ENCODE peak calls at places on chromosomes 2 and 18, in four cellular contexts. One of them, this sample, is unnamed.

GRCh38 chr2:619964-620363 is 57.2 kb downstream of the TMEM18 start:
- DNase-seq in fibroblast of the aortic adventitia: no peak
- DNase-seq in activated T-helper 1 cell treated with Interleukin-2 at 50 U/mL for 16 hours: no peak
- DNase-seq in neural crest cell: no peak
- DNase-seq in this sample: no peak

GRCh38 chr2:74555610-74556103 is 1.1 kb downstream of the DOK1 start:
- DNase-seq in fibroblast of the aortic adventitia: no peak
- DNase-seq in activated T-helper 1 cell treated with Interleukin-2 at 50 U/mL for 16 hours: no peak
- DNase-seq in neural crest cell: no peak
- DNase-seq in this sample: no peak

GRCh38 chr2:11758187-11758586 is 11.8 kb downstream of the LPIN1 start:
- DNase-seq in fibroblast of the aortic adventitia: no peak
- DNase-seq in activated T-helper 1 cell treated with Interleukin-2 at 50 U/mL for 16 hours: no peak
- DNase-seq in neural crest cell: no peak
- DNase-seq in this sample: no peak

GRCh38 chr2:28080911-28081310 is 190.4 kb downstream of the BABAM2 start:
- DNase-seq in fibroblast of the aortic adventitia: no peak
- DNase-seq in activated T-helper 1 cell treated with Interleukin-2 at 50 U/mL for 16 hours: no peak
- DNase-seq in neural crest cell: no peak
- DNase-seq in this sample: peak

GRCh38 chr2:197556456-197556855 is 40.6 kb downstream of the MOB4 start:
- DNase-seq in fibroblast of the aortic adventitia: peak
- DNase-seq in activated T-helper 1 cell treated with Interleukin-2 at 50 U/mL for 16 hours: no peak
- DNase-seq in neural crest cell: no peak
- DNase-seq in this sample: no peak

GRCh38 chr18:12048010-12048826 is 45.4 kb upstream of the ANKRD62 start:
- DNase-seq in fibroblast of the aortic adventitia: no peak
- DNase-seq in activated T-helper 1 cell treated with Interleukin-2 at 50 U/mL for 16 hours: no peak
- DNase-seq in neural crest cell: no peak
- DNase-seq in this sample: no peak

GRCh38 chr2:102018823-102019445 is 27.2 kb downstream of the IL1R2 start:
- DNase-seq in fibroblast of the aortic adventitia: peak
- DNase-seq in activated T-helper 1 cell treated with Interleukin-2 at 50 U/mL for 16 hours: no peak
- DNase-seq in neural crest cell: no peak
- DNase-seq in this sample: no peak

GRCh38 chr2:202944403-202944802 is 32.3 kb downstream of the CARF start:
- DNase-seq in fibroblast of the aortic adventitia: peak
- DNase-seq in activated T-helper 1 cell treated with Interleukin-2 at 50 U/mL for 16 hours: no peak
- DNase-seq in neural crest cell: no peak
- DNase-seq in this sample: no peak

GRCh38 chr2:176109226-176109954 is 2.3 kb downstream of the HOXD11 start:
- DNase-seq in fibroblast of the aortic adventitia: no peak
- DNase-seq in activated T-helper 1 cell treated with Interleukin-2 at 50 U/mL for 16 hours: no peak
- DNase-seq in neural crest cell: no peak
- DNase-seq in this sample: no peak

GRCh38 chr2:15222856-15223255 is 338.3 kb downstream of the NBAS start:
- DNase-seq in fibroblast of the aortic adventitia: peak
- DNase-seq in activated T-helper 1 cell treated with Interleukin-2 at 50 U/mL for 16 hours: no peak
- DNase-seq in neural crest cell: no peak
- DNase-seq in this sample: no peak

GRCh38 chr18:48928787-48929186 is 22.0 kb downstream of the SMAD7 start:
- DNase-seq in fibroblast of the aortic adventitia: peak
- DNase-seq in activated T-helper 1 cell treated with Interleukin-2 at 50 U/mL for 16 hours: peak
- DNase-seq in neural crest cell: no peak
- DNase-seq in this sample: peak

GRCh38 chr2:223001831-223002230 is 50.2 kb upstream of the KCNE4 start:
- DNase-seq in fibroblast of the aortic adventitia: no peak
- DNase-seq in activated T-helper 1 cell treated with Interleukin-2 at 50 U/mL for 16 hours: no peak
- DNase-seq in neural crest cell: no peak
- DNase-seq in this sample: no peak

GRCh38 chr2:85425588-85425987 is 7.1 kb downstream of the SH2D6 start:
- DNase-seq in fibroblast of the aortic adventitia: no peak
- DNase-seq in activated T-helper 1 cell treated with Interleukin-2 at 50 U/mL for 16 hours: no peak
- DNase-seq in neural crest cell: no peak
- DNase-seq in this sample: no peak

GRCh38 chr2:240981273-240981672 is 17.1 kb upstream of the SNED1 start:
- DNase-seq in fibroblast of the aortic adventitia: peak
- DNase-seq in activated T-helper 1 cell treated with Interleukin-2 at 50 U/mL for 16 hours: no peak
- DNase-seq in neural crest cell: no peak
- DNase-seq in this sample: no peak

GRCh38 chr2:55620123-55620779 is 2.8 kb upstream of the PPP4R3B start:
- DNase-seq in fibroblast of the aortic adventitia: no peak
- DNase-seq in activated T-helper 1 cell treated with Interleukin-2 at 50 U/mL for 16 hours: no peak
- DNase-seq in neural crest cell: no peak
- DNase-seq in this sample: peak

GRCh38 chr18:31098878-31099277 is 3.3 kb downstream of the DSC2 start:
- DNase-seq in fibroblast of the aortic adventitia: no peak
- DNase-seq in activated T-helper 1 cell treated with Interleukin-2 at 50 U/mL for 16 hours: no peak
- DNase-seq in neural crest cell: no peak
- DNase-seq in this sample: no peak

GRCh38 chr2:102703748-102704147 is 58.1 kb upstream of the TMEM182 start:
- DNase-seq in fibroblast of the aortic adventitia: peak
- DNase-seq in activated T-helper 1 cell treated with Interleukin-2 at 50 U/mL for 16 hours: no peak
- DNase-seq in neural crest cell: no peak
- DNase-seq in this sample: peak

GRCh38 chr18:11203998-11204397 is 54.6 kb upstream of the PIEZO2 start:
- DNase-seq in fibroblast of the aortic adventitia: no peak
- DNase-seq in activated T-helper 1 cell treated with Interleukin-2 at 50 U/mL for 16 hours: no peak
- DNase-seq in neural crest cell: no peak
- DNase-seq in this sample: no peak

GRCh38 chr18:9792565-9793226 is 84.6 kb downstream of the RAB31 start:
- DNase-seq in fibroblast of the aortic adventitia: no peak
- DNase-seq in activated T-helper 1 cell treated with Interleukin-2 at 50 U/mL for 16 hours: no peak
- DNase-seq in neural crest cell: no peak
- DNase-seq in this sample: no peak

This sample was measured in NCI-H146.